ENCODE peak calls at places on chromosomes 13 and 19, in eight cellular contexts. X is choroid plexus epithelial cell, A is nephron progenitor cell, R is AG09319, U is mesothelial cell of epicardium, E is IMR-90, O is MCF 10A, D is Calu3. I is an unnamed sample.

GRCh38 chr13:102289606-102290005 is 112.2 kb downstream of the FGF14 start:
- DNase-seq in A (no peak), D (no peak), O (peak), X (peak), U (no peak), R (no peak), E (peak), I (no peak)

GRCh38 chr13:98405107-98405571 is 171.8 kb downstream of the STK24 start:
- DNase-seq in D (no peak), R (no peak), O (no peak), E (no peak), U (no peak), A (peak), X (peak), I (no peak)

GRCh38 chr19:44890366-44891015 is 563 bp upstream of the TOMM40 start:
- DNase-seq in R (peak), D (peak), U (peak), E (peak), X (peak), O (peak), A (no peak), I (peak)

GRCh38 chr13:94416454-94417080 is 62.9 kb downstream of the DCT start:
- DNase-seq in X (peak), E (peak), O (peak), R (no peak), A (peak), U (no peak), D (no peak), I (no peak)

GRCh38 chr19:806815-807421 is 9.7 kb downstream of the PTBP1 start:
- DNase-seq in R (no peak), E (no peak), O (no peak), U (no peak), X (no peak), A (no peak), D (no peak), I (no peak)

GRCh38 chr13:37868691-37869505 is 674 bp downstream of the TRPC4 start:
- DNase-seq in R (no peak), E (peak), X (peak), D (no peak), U (no peak), O (no peak), A (peak), I (no peak)

GRCh38 chr19:57667220-57667619 is 1.5 kb upstream of the ZSCAN4 start:
- DNase-seq in O (no peak), R (no peak), A (no peak), U (no peak), E (no peak), X (no peak), D (no peak), I (no peak)

GRCh38 chr19:56120371-56121179 is 520 bp downstream of the ZNF787 start:
- DNase-seq in D (peak), R (no peak), O (peak), E (peak), X (peak), U (peak), A (peak), I (peak)

GRCh38 chr13:43663474-43664090 is 123.2 kb downstream of the ENOX1 start:
- DNase-seq in U (no peak), X (peak), R (no peak), O (peak), D (no peak), A (no peak), E (peak), I (no peak)

GRCh38 chr13:87827479-87827878 is 156.3 kb downstream of the SLITRK5 start:
- DNase-seq in X (no peak), U (no peak), A (no peak), E (no peak), R (no peak), D (no peak), O (peak), I (no peak)

GRCh38 chr13:75762066-75762937 is 126.2 kb downstream of the LMO7 start:
- DNase-seq in U (no peak), E (peak), R (no peak), A (no peak), X (peak), O (peak), D (no peak), I (no peak)

GRCh38 chr13:111584101-111584500 is 263.7 kb downstream of the TEX29 start:
- DNase-seq in U (no peak), X (no peak), D (no peak), O (no peak), E (no peak), R (no peak), A (no peak), I (no peak)

GRCh38 chr19:18197941-18198340 is 4.9 kb downstream of the MPV17L2 start:
- DNase-seq in X (no peak), A (no peak), D (no peak), R (no peak), E (no peak), O (no peak), U (no peak), I (no peak)

GRCh38 chr19:54294539-54294938 is 13.6 kb upstream of the LILRB2 start:
- DNase-seq in O (no peak), D (no peak), R (no peak), X (no peak), E (no peak), A (no peak), U (no peak), I (no peak)

GRCh38 chr13:113291997-113292862 is 4.8 kb upstream of the LAMP1 start:
- DNase-seq in E (peak), U (peak), D (no peak), R (no peak), A (peak), O (no peak), X (peak), I (no peak)

GRCh38 chr13:108155185-108156106 is 59.9 kb downstream of the LIG4 start:
- DNase-seq in R (no peak), D (peak), A (peak), U (peak), E (peak), X (peak), O (peak), I (no peak)

GRCh38 chr13:79079351-79079839 is 326.7 kb downstream of the RBM26 start:
- DNase-seq in X (no peak), O (peak), R (no peak), U (no peak), D (no peak), E (no peak), A (no peak), I (no peak)

GRCh38 chr19:12757544-12758274 is 6.1 kb downstream of the BEST2 start:
- DNase-seq in O (peak), X (peak), A (peak), E (peak), R (peak), D (peak), U (peak), I (no peak)

GRCh38 chr13:112588490-112589297 is 741 bp upstream of the TUBGCP3 start:
- DNase-seq in D (peak), X (no peak), R (no peak), U (no peak), E (no peak), O (no peak), A (no peak), I (no peak)

GRCh38 chr13:81172603-81173002 is 831.7 kb upstream of the SPRY2 start:
- DNase-seq in A (no peak), E (no peak), O (no peak), R (no peak), U (no peak), D (no peak), X (no peak), I (no peak)

GRCh38 chr19:5593245-5593962 is 25.7 kb upstream of the TINCR start:
- DNase-seq in D (no peak), E (no peak), U (no peak), A (no peak), X (no peak), O (no peak), R (no peak), I (no peak)

GRCh38 chr19:24000656-24001055 is 86.0 kb downstream of the ZNF726 start:
- DNase-seq in X (no peak), D (no peak), R (no peak), O (no peak), U (no peak), E (no peak), A (no peak), I (no peak)

GRCh38 chr13:112240076-112240475 is 136.1 kb upstream of the SPACA7 start:
- DNase-seq in D (no peak), O (no peak), E (no peak), A (no peak), R (no peak), X (no peak), U (no peak), I (no peak)

GRCh38 chr13:37747071-37747612 is 122.4 kb downstream of the TRPC4 start:
- DNase-seq in X (peak), U (no peak), R (peak), A (no peak), O (peak), E (peak), D (peak), I (no peak)

GRCh38 chr13:106493569-106493968 is 41.9 kb downstream of the EFNB2 start:
- DNase-seq in R (no peak), O (no peak), A (no peak), X (no peak), D (no peak), U (no peak), E (no peak), I (no peak)

GRCh38 chr13:99214232-99214631 is 13.6 kb downstream of the UBAC2 start:
- DNase-seq in A (no peak), X (no peak), E (no peak), O (no peak), D (no peak), U (no peak), R (no peak), I (no peak)

GRCh38 chr13:40637644-40638043 is 28.8 kb downstream of the FOXO1 start:
- DNase-seq in E (no peak), O (no peak), R (no peak), D (no peak), A (no peak), U (no peak), X (no peak), I (no peak)

GRCh38 chr13:33509642-33510229 is 224.2 kb upstream of the STARD13 start:
- DNase-seq in D (peak), U (no peak), O (no peak), X (no peak), R (no peak), A (no peak), E (no peak), I (no peak)

GRCh38 chr13:93004919-93005318 is 221.7 kb upstream of the GPC6 start:
- DNase-seq in R (no peak), X (peak), D (no peak), U (no peak), A (no peak), O (peak), E (peak), I (no peak)

GRCh38 chr13:44380404-44381165 is 7.0 kb downstream of the SERP2 start:
- DNase-seq in E (peak), O (no peak), R (no peak), X (no peak), D (no peak), A (no peak), U (no peak), I (no peak)

GRCh38 chr13:80084086-80084676 is 256.7 kb downstream of the SPRY2 start:
- DNase-seq in X (peak), D (no peak), R (peak), A (no peak), E (peak), O (peak), U (no peak), I (no peak)

GRCh38 chr19:49224856-49225255 is 67.3 kb downstream of the TRPM4 start:
- DNase-seq in X (peak), D (peak), O (peak), R (no peak), A (peak), E (peak), U (no peak), I (no peak)

GRCh38 chr19:6842871-6843607 is 44.3 kb upstream of the ADGRE1 start:
- DNase-seq in U (no peak), X (no peak), E (no peak), D (no peak), A (no peak), O (no peak), R (no peak), I (no peak)

GRCh38 chr19:1154731-1155351 is 19.2 kb downstream of the SBNO2 start:
- DNase-seq in R (peak), X (peak), U (no peak), E (peak), D (peak), O (peak), A (no peak), I (no peak)

GRCh38 chr19:38145627-38146026 is 78.4 kb downstream of the DPF1 start:
- DNase-seq in D (no peak), U (no peak), A (no peak), R (no peak), X (peak), E (no peak), O (peak), I (no peak)

GRCh38 chr19:17081672-17082630 is 6.4 kb downstream of the MYO9B start:
- DNase-seq in R (no peak), O (no peak), A (no peak), U (no peak), E (no peak), X (peak), D (no peak), I (no peak)

GRCh38 chr19:17078038-17078919 is 2.7 kb downstream of the MYO9B start:
- DNase-seq in O (peak), E (no peak), D (no peak), A (no peak), X (peak), U (no peak), R (no peak), I (no peak)

GRCh38 chr19:17079710-17080440 is 4.3 kb downstream of the MYO9B start:
- DNase-seq in E (peak), U (no peak), X (peak), O (peak), A (no peak), R (peak), D (peak), I (peak)

GRCh38 chr19:17078920-17079709 is 3.5 kb downstream of the MYO9B start:
- DNase-seq in R (no peak), X (peak), A (no peak), E (peak), O (no peak), D (no peak), U (no peak), I (no peak)

DNA sequence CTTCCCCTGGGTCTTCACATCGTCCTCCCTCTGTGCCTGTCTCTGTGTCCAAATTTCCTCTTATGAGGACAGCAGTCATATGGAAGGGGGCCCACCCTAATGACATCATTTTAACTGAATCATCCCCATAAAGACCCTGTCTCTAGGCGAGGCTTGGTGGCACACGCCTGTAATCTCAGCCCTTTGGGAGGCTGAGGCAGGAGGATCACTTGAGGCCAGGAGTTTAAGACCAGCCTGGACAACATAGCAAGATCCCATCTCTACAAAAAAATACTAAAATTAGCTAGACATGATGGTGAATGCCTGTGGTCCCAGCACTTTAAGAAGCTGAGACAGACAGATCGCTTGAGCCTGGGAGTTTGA is 4.8 kb downstream of the MYO9B start:
- DNase-seq in D (no peak), O (no peak), X (no peak), U (no peak), E (no peak), R (no peak), A (no peak), I (no peak)
- TF ChIP-seq CTCF in D (no peak), O (no peak), X (no peak), U (no peak), E (no peak), R (no peak), A (no peak), I (no peak)

GRCh38 chr13:77016888-77017623 is 9.9 kb downstream of the FBXL3 start:
- DNase-seq in O (no peak), R (no peak), D (no peak), X (no peak), E (no peak), A (no peak), U (no peak), I (no peak)
- TF ChIP-seq CTCF in O (no peak), R (no peak), D (no peak), X (no peak), E (no peak), A (no peak), U (no peak), I (no peak)

GRCh38 chr19:11381535-11382369 is 2.4 kb downstream of the EPOR start:
- DNase-seq in D (peak), X (peak), U (peak), R (no peak), E (peak), A (peak), O (peak), I (peak)
- TF ChIP-seq CTCF in D (peak), X (peak), U (no peak), R (peak), E (peak), A (no peak), O (peak), I (no peak)

GRCh38 chr13:28819748-28820098 is 416 bp upstream of the MTUS2 start:
- DNase-seq in A (peak), O (no peak), X (peak), E (peak), R (no peak), D (peak), U (peak), I (no peak)
- TF ChIP-seq CTCF in A (no peak), O (peak), X (peak), E (peak), R (peak), D (no peak), U (no peak), I (no peak)

DNA sequence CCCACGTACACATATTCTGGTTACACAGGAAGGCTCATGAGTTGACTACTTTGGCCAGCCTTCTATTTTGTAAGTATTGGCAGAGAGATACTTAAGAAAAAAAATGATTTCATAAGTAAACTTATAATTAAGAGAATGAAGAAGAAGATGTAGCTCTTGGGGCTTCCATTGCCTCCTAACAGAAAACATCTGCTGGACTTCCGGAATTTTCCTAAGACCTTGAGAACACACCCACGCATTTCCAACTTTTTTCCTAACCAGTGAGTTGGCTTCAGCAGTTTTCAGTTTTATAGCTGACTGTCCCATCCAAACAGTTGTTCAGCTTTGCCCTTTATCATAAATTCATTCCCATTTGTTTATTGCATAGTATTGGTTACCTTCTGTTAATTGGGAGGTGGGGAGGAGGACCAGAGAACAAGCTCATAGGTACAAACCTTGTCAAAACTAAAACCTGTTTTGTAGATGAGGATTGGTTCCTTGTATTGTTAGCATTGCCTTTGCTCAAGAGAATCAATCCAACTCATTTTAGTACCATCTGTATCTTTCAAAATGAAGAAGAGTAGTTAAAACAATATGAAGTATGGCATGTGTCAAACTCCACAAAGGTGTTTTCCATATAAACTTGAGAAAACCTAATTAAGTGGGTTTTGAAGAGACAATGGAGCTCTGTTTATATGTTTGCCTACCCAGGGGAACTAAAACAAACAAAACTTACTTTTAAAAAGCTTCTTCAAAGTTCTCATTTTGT is 93.9 kb downstream of the COL4A2 start:
- DNase-seq in E (peak), U (no peak), X (peak), O (no peak), D (no peak), A (no peak), R (peak), I (no peak)
- TF ChIP-seq CTCF in E (no peak), U (no peak), X (no peak), O (no peak), D (no peak), A (no peak), R (no peak), I (no peak)

DNA sequence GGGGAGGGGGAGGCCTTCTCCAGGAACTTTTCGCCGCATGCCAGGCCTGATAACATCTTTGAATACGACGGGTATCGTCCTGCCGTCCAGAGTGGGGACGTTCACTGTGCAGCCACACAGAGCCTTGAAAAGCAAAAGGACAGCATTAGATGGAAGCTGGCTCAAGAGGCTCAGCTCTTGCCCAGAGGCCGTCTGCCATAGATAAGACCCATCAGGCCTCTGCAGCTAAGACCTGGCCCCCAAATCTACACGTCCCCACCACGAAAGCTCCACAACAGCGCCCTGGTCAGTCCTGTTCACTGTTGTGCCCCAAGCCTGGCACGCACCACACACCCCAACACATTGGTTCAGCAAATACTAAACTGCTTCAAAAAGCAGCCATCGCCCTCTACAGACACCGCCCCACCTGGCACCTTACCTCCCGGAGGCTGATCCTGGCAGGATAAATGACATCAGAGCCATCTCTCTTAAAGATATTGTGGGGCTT is 2.1 kb downstream of the DNAJB1 start:
- DNase-seq in U (no peak), R (no peak), D (no peak), E (no peak), O (no peak), X (no peak), A (no peak), I (no peak)
- TF ChIP-seq CTCF in U (no peak), R (no peak), D (no peak), E (no peak), O (peak), X (no peak), A (no peak), I (no peak)

I was measured in esophagus squamous epithelium.